ENCODE peak calls at places on chromosomes 11 and 22, in eight cellular contexts. Q is fibroblast of lung, I is astrocyte, Y is GM12878, V is IMR-90, W is endothelial cell of umbilical vein, S is neuronal stem cell, B is neural progenitor cell. P is an unnamed sample.

GRCh38 chr11:18394928-18395734 is 768 bp downstream of the LDHA start:
- DNase-seq in B (peak; percentile 54), S (peak; percentile 17), Q (peak; percentile 12), V (peak; percentile 3), Y (no peak), I (peak; percentile 7), W (peak; percentile 45), P (no peak)

GRCh38 chr11:115564851-115565250 is 60.6 kb upstream of the CADM1 start:
- DNase-seq in W (no peak), S (no peak), Y (no peak), Q (no peak), I (no peak), B (no peak), V (no peak), P (no peak)

GRCh38 chr11:70002433-70002832 is 75.7 kb upstream of the ANO1 start:
- DNase-seq in V (no peak), Q (no peak), W (no peak), S (no peak), B (no peak), Y (no peak), I (no peak), P (no peak)

GRCh38 chr11:129703846-129704245 is 111.8 kb upstream of the TMEM45B start:
- DNase-seq in Q (peak; percentile 19), B (no peak), I (no peak), S (no peak), V (no peak), W (no peak), Y (no peak), P (no peak)

GRCh38 chr11:11148104-11148509 is 204.9 kb downstream of the CSNK2A3 start:
- DNase-seq in S (no peak), I (peak; percentile 86), V (peak; percentile 74), B (peak; percentile 50), W (no peak), Y (no peak), Q (peak; percentile 85), P (peak; percentile 19)

GRCh38 chr22:19965771-19966709 is 24.4 kb upstream of the TXNRD2 start:
- DNase-seq in I (no peak), V (no peak), W (no peak), S (no peak), Q (no peak), Y (no peak), B (peak; percentile 72), P (no peak)

GRCh38 chr11:107591098-107591445 is at the start of gene ELMOD1:
- DNase-seq in W (peak; percentile 46), B (peak; percentile 85), Q (peak; percentile 22), V (peak; percentile 23), Y (no peak), I (peak; percentile 10), S (peak; percentile 61), P (no peak)

GRCh38 chr11:27363576-27364115 is 631 bp upstream of the CCDC34 start:
- DNase-seq in I (no peak), Y (no peak), Q (no peak), B (no peak), W (no peak), S (no peak), V (no peak), P (no peak)

GRCh38 chr22:47718337-47718736 is 955.9 kb downstream of the TBC1D22A start:
- DNase-seq in B (no peak), S (no peak), Q (no peak), W (no peak), V (no peak), I (no peak), Y (no peak), P (no peak)

GRCh38 chr11:66312549-66313320 is 4.1 kb downstream of the CD248 start:
- DNase-seq in S (peak; percentile 98), I (peak; percentile 94), V (peak; percentile 99), W (peak; percentile 94), Y (no peak), B (peak; percentile 100), Q (peak; percentile 99), P (peak; percentile 93)

GRCh38 chr11:66310324-66310723 is 6.5 kb downstream of the CD248 start:
- DNase-seq in W (no peak), S (no peak), Q (no peak), V (no peak), I (no peak), B (no peak), Y (no peak), P (no peak)

GRCh38 chr11:66313321-66314185 is 3.3 kb downstream of the CD248 start:
- DNase-seq in Y (no peak), I (no peak), V (peak; percentile 40), Q (peak; percentile 42), W (no peak), S (peak; percentile 51), B (peak; percentile 85), P (no peak)

GRCh38 chr11:66311965-66312548 is 4.8 kb downstream of the CD248 start:
- DNase-seq in Q (peak; percentile 94), W (peak; percentile 94), Y (peak; percentile 78), S (peak; percentile 92), V (peak; percentile 89), B (peak; percentile 97), I (peak; percentile 86), P (peak; percentile 76)

DNA sequence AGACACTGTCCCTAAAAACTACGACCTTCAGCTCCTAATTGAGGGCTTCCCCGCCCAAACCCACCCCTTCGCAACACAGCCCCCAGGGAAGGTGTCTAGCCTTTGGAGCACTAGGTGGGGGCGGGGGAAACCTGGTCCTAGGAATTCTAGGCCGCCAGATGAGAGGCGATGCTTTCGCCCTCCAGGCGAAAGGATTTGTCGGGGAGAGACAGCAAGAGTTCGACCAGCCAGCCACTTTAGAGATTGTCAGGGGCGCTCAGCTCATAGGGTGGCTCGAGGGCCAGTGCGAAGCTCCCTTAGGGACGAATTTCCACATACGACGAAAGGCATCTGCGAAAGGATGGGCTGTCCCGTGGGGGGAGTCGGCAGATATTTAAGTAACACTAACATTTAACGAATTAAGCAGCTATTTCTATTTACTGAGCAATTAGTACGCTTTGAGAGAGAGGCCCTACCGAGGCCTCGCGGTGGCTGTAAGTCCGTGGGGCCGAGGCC is 5.3 kb downstream of the CD248 start:
- DNase-seq in Q (no peak), I (no peak), B (no peak), W (no peak), Y (no peak), S (no peak), V (no peak), P (no peak)
- H2AFZ ChIP-seq in Q (no peak overlapping the region), I (peak overlapping the region; percentile 93), B (peak overlapping the region; percentile 95), W (peak overlapping the region; percentile 99), Y (peak overlapping the region; percentile 99), S (peak overlapping the region; percentile 93), V (peak overlapping the region; percentile 38), P (peak overlapping the region; percentile 99)

GRCh38 chr22:36162127-36163034 is 1.8 kb upstream of the APOL3 start:
- DNase-seq in Y (peak; percentile 70), S (no peak), W (no peak), I (no peak), B (no peak), V (no peak), Q (no peak), P (no peak)

GRCh38 chr22:36164621-36165020 is 4.1 kb upstream of the APOL3 start:
- DNase-seq in V (no peak), W (no peak), B (no peak), Q (no peak), Y (no peak), I (no peak), S (no peak), P (no peak)

GRCh38 chr22:36165161-36165560 is 4.6 kb upstream of the APOL3 start:
- DNase-seq in I (no peak), Q (no peak), B (no peak), Y (no peak), V (no peak), S (no peak), W (no peak), P (no peak)

GRCh38 chr22:36166086-36166485 is 5.5 kb upstream of the APOL3 start:
- DNase-seq in Q (no peak), W (no peak), V (no peak), I (no peak), S (no peak), B (no peak), Y (no peak), P (no peak)

GRCh38 chr22:36163497-36163896 is 2.9 kb upstream of the APOL3 start:
- DNase-seq in Y (no peak), V (no peak), W (no peak), Q (no peak), I (no peak), S (no peak), B (no peak), P (no peak)
- H3K4me1 ChIP-seq in Y (peaks cover 56% of the 10 kb centered on the region), V (no peaks in the 10 kb centered on the region), W (peaks cover 12% of the 10 kb centered on the region), Q (peaks cover 2% of the 10 kb centered on the region), I (no peaks in the 10 kb centered on the region), S (peaks cover 6% of the 10 kb centered on the region), B (no peaks in the 10 kb centered on the region), P (peaks cover 8% of the 10 kb centered on the region)

DNA sequence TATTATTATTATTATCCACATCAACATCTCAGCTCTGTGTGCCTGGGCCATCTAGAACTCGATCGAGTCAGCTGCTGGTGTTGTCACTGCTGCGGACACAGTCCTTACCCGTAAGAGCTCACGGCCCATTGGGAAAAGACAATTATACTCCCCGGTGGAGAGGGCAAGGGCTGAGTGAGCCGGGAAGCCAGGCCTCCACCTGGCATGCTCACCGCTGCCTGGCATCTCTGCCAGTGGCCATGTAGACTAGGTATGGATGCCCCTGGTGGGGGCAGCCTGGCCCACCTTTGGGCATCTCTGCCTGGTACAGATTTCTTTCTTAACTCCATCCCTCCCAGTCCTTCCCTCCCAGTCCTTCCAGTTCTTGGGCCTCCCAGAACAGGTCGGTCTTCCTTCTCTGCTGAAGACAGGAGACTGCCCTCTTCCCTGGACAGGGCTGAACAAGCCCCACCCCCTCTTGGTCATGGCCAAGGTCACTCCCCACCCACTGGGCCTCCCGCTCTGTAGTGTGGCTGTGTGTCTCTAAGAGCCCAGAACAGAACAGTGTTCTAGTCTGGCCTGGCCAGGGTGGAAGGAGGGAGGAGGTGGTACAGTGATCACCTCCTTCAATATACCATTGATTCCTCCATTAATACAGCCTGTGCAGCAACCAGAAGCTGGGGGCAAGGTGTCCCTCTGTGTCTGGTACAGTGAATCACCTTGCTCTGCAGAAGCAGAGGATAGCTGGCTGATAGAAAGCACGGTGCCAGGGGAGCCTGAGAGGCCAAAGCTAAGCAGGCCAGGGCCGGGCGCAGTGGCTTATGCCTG is 57.7 kb downstream of the FLRT1 start:
- DNase-seq in S (no peak), Q (no peak), I (no peak), V (no peak), W (no peak), Y (no peak), B (no peak), P (no peak)
- H3K9ac ChIP-seq in S (no peak overlapping the region), Q (no peak overlapping the region), I (no peak overlapping the region), V (no peak overlapping the region), W (no peak overlapping the region), Y (no peak overlapping the region), B (no peak overlapping the region), P (no peak overlapping the region)

GRCh38 chr11:5204787-5205186 is 4.3 kb upstream of the OR51V1 start:
- DNase-seq in W (peak; percentile 72), B (peak; percentile 78), I (peak; percentile 45), V (peak; percentile 90), S (peak; percentile 44), Y (no peak), Q (peak; percentile 83), P (no peak)
- H2AFZ ChIP-seq in W (no peak overlapping the region), B (no peak overlapping the region), I (no peak overlapping the region), V (no peak overlapping the region), S (no peak overlapping the region), Y (no peak overlapping the region), Q (peak overlapping the region; percentile 25), P (no peak overlapping the region)

DNA sequence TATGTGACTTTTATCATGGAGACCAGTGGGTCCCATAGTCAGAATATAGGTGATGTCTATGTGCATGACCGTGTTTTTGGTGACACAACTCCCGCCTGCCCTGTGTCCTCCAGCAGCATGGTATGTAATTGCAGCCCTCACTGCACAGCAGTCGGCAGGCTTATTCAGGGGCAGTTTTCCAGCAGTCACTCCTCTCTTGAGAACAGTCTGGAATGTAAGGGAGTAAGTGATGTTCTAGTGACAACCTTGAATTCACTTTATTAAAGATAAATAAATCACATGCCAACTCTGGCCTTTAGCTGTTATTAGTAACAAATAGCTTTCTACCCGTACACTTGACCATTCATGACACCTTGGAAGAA is 27.9 kb downstream of the ZNRF3 start:
- DNase-seq in W (no peak), V (no peak), B (no peak), I (no peak), Y (no peak), S (no peak), Q (no peak), P (no peak)
- H3K4me1 ChIP-seq in W (no peaks in the 10 kb centered on the region), V (peaks cover 7% of the 10 kb centered on the region), B (peaks cover 25% of the 10 kb centered on the region), I (peaks cover 6% of the 10 kb centered on the region), Y (peaks cover 23% of the 10 kb centered on the region), S (peaks cover 18% of the 10 kb centered on the region), Q (peaks cover 13% of the 10 kb centered on the region), P (peaks cover 14% of the 10 kb centered on the region)

P was measured in keratinocyte.